ENCODE peak calls at places on chromosome 19, in four cellular contexts. B is activated CD4-positive, alpha-beta T cell treated with anti-CD3 and anti-CD28 coated beads for 1 hour; M is NCI-H524 treated with DMSO at 0.1 percent for 48 hours; U is psoas muscle. D is an unnamed sample.

GRCh38 chr19:58330458-58330857 is 3.7 kb downstream of the ZSCAN22 start:
- DNase-seq in B (no peak), M (no peak), U (no peak), D (peak)

GRCh38 chr19:10603873-10604459 is 16.9 kb upstream of the AP1M2 start:
- DNase-seq in B (no peak), M (no peak), U (no peak), D (peak)

GRCh38 chr19:48353682-48354081 is 10.1 kb downstream of the TMEM143 start:
- DNase-seq in B (no peak), M (no peak), U (no peak), D (no peak)

GRCh38 chr19:39843919-39844793 is 2.0 kb downstream of the FBL start:
- DNase-seq in B (no peak), M (no peak), U (no peak), D (peak)

GRCh38 chr19:28785961-28786360 is 427.0 kb downstream of the UQCRFS1 start:
- DNase-seq in B (no peak), M (no peak), U (no peak), D (no peak)

GRCh38 chr19:10852098-10852800 is 4.0 kb downstream of the C19orf38 start:
- DNase-seq in B (no peak), M (no peak), U (no peak), D (peak)

GRCh38 chr19:45865269-45865948 is 1.3 kb downstream of the FOXA3 start:
- DNase-seq in B (no peak), M (no peak), U (no peak), D (no peak)

GRCh38 chr19:56142897-56143434 is 1.9 kb downstream of the ZNF444 start:
- DNase-seq in B (no peak), M (no peak), U (no peak), D (no peak)

GRCh38 chr19:12864143-12864542 is 17.1 kb downstream of the DNASE2 start:
- DNase-seq in B (no peak), M (no peak), U (no peak), D (no peak)